ENCODE peak calls at places on chromosomes 2 and 18, in five cellular contexts. M, N, C, V and E are unnamed samples.

GRCh38 chr18:3481696-3482210 is 31.8 kb downstream of the TGIF1 start:
- DNase-seq in M (no peak), C (peak), N (no peak), V (no peak), E (no peak)

GRCh38 chr2:176758426-176758825 is 454.2 kb upstream of the HNRNPA3 start:
- DNase-seq in C (no peak), M (no peak), N (no peak), V (no peak), E (no peak)

GRCh38 chr2:161625314-161625919 is 1.2 kb downstream of the SLC4A10 start:
- DNase-seq in N (no peak), C (no peak), V (no peak), M (no peak), E (no peak)

GRCh38 chr2:104434363-104434792 is 419.5 kb upstream of the POU3F3 start:
- DNase-seq in V (peak), N (peak), M (no peak), C (no peak), E (no peak)

GRCh38 chr2:108396845-108397244 is 19.1 kb downstream of the SULT1C4 start:
- DNase-seq in V (peak), N (no peak), M (no peak), C (peak), E (no peak)

GRCh38 chr2:68861330-68861729 is 9.9 kb downstream of the BMP10 start:
- DNase-seq in N (no peak), V (no peak), M (no peak), C (no peak), E (no peak)

GRCh38 chr2:238097988-238098853 is 1.9 kb upstream of the ESPNL start:
- DNase-seq in C (peak), M (peak), V (peak), N (peak), E (peak)

GRCh38 chr2:11236335-11236734 is 81.1 kb downstream of the SLC66A3 start:
- DNase-seq in V (no peak), C (no peak), M (no peak), N (no peak), E (no peak)

GRCh38 chr2:150234787-150235512 is 252.5 kb downstream of the RND3 start:
- DNase-seq in C (peak), V (no peak), M (no peak), N (peak), E (no peak)

GRCh38 chr2:141393214-141393545 is 737.6 kb downstream of the LRP1B start:
- DNase-seq in V (no peak), N (no peak), C (peak), M (no peak), E (no peak)

GRCh38 chr18:3604626-3605408 is 154.8 kb downstream of the TGIF1 start:
- DNase-seq in V (peak), N (no peak), C (peak), M (no peak), E (no peak)

GRCh38 chr18:46555724-46556123 is 101.3 kb downstream of the LOXHD1 start:
- DNase-seq in M (peak), C (peak), N (no peak), V (peak), E (peak)